ENCODE peak calls at places on chromosome 21, in four cellular contexts. X is GM12878, E is IMR-90, A is K562. U is an unnamed sample.

GRCh38 chr21:38988211-38989096 is 182.7 kb downstream of the ETS2 start:
- DNase-seq in E (no peak), A (no peak), X (no peak), U (no peak)

GRCh38 chr21:16942703-16943102 is 570.1 kb upstream of the CXADR start:
- DNase-seq in E (peak; percentile 17), X (no peak), A (no peak), U (peak; percentile 26)

GRCh38 chr21:30582850-30583249 is 7.3 kb downstream of the KRTAP22-2 start:
- DNase-seq in E (no peak), X (no peak), A (no peak), U (no peak)

GRCh38 chr21:43910460-43910859 is 45.4 kb downstream of the AGPAT3 start:
- DNase-seq in A (peak; percentile 22), E (no peak), X (no peak), U (no peak)

GRCh38 chr21:16954787-16955186 is 558.1 kb upstream of the CXADR start:
- DNase-seq in X (no peak), E (no peak), A (no peak), U (no peak)

GRCh38 chr21:32844653-32845443 is 73.3 kb upstream of the PAXBP1 start:
- DNase-seq in X (no peak), A (no peak), E (peak; percentile 43), U (no peak)

GRCh38 chr21:18249542-18250152 is 5.0 kb downstream of the CHODL start:
- DNase-seq in X (no peak), E (no peak), A (no peak), U (no peak)

GRCh38 chr21:44267655-44268142 is 6.0 kb upstream of the DNMT3L start:
- DNase-seq in X (peak; percentile 5), A (peak; percentile 58), E (no peak), U (no peak)

GRCh38 chr21:37435120-37435519 is 68.5 kb downstream of the DYRK1A start:
- DNase-seq in X (no peak), A (peak; percentile 33), E (peak; percentile 80), U (peak; percentile 97)

DNA sequence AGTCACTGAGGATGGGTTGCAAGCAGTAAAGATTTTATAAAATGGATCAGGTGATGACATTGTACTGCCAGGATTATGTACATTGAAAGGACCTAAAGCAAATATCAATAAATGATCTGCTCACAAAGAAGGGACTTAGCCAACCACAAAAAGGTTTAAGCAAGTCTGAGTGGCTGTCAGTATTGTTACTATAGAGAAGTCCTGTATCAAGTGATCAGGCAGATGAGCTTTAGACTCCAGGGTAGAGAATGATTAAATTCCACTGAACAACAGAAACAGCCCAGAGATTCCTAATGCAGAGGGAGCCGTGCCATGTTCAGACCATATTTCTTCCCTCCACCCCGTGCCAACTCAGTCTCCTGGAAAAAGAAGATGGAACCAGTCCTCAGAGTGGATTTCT is 138.9 kb downstream of the SETD4 start:
- DNase-seq in E (no peak), A (no peak), X (no peak), U (no peak)
- TF ChIP-seq FOS in E (no peak), A (no peak), X (no peak), U (no peak)

GRCh38 chr21:45858180-45858579 is 123.4 kb upstream of the COL6A1 start:
- DNase-seq in X (no peak), E (no peak), A (no peak), U (no peak)
- TF ChIP-seq FOS in X (no peak), E (no peak), A (no peak), U (no peak)

GRCh38 chr21:25079053-25079452 is 528.2 kb downstream of the MRPL39 start:
- DNase-seq in X (no peak), E (no peak), A (no peak), U (no peak)
- TF ChIP-seq FOS in X (no peak), E (no peak), A (no peak), U (no peak)

GRCh38 chr21:29378814-29379213 is 80.1 kb downstream of the BACH1 start:
- DNase-seq in E (peak; percentile 56), A (no peak), X (no peak), U (no peak)

GRCh38 chr21:29377266-29377665 is 78.5 kb downstream of the BACH1 start:
- DNase-seq in E (no peak), A (no peak), X (no peak), U (no peak)

GRCh38 chr21:29374481-29374880 is 75.8 kb downstream of the BACH1 start:
- DNase-seq in E (no peak), X (no peak), A (no peak), U (no peak)

GRCh38 chr21:29379517-29380054 is 80.9 kb downstream of the BACH1 start:
- DNase-seq in X (no peak), E (no peak), A (no peak), U (no peak)

GRCh38 chr21:29376556-29376955 is 77.8 kb downstream of the BACH1 start:
- DNase-seq in E (no peak), A (peak; percentile 23), X (no peak), U (peak; percentile 12)
- TF ChIP-seq FOS in E (no peak), A (no peak), X (no peak), U (no peak)